ENCODE peak calls at places on chromosomes 4 and X, in nine cellular contexts. T, Q, B, Z, F, X, J, K and I are unnamed samples.

GRCh38 chr4:101218346-101218745 is 129.0 kb downstream of the PPP3CA start:
- DNase-seq in K (no peak), T (no peak), B (no peak), Q (no peak), X (peak; percentile 50), Z (no peak), F (no peak), J (no peak), I (no peak)

GRCh38 chr4:15690020-15690809 is 8.6 kb downstream of the FAM200B start:
- DNase-seq in Q (peak; percentile 57), T (no peak), X (peak; percentile 92), J (no peak), B (no peak), K (no peak), F (no peak), Z (peak; percentile 93), I (no peak)

GRCh38 chr4:742742-743311 is 37.2 kb downstream of the PCGF3 start:
- DNase-seq in Z (peak; percentile 42), B (peak; percentile 65), X (peak; percentile 78), Q (peak; percentile 13), K (no peak), J (peak; percentile 67), T (peak; percentile 76), F (peak; percentile 94), I (no peak)

GRCh38 chr4:159048166-159048886 is 54.6 kb upstream of the RAPGEF2 start:
- DNase-seq in F (no peak), Q (no peak), B (no peak), T (peak; percentile 64), K (no peak), X (peak; percentile 85), Z (peak; percentile 79), J (peak; percentile 81), I (no peak)

GRCh38 chr4:139767585-139767984 is 102.0 kb downstream of the MGST2 start:
- DNase-seq in K (no peak), Q (no peak), B (no peak), T (no peak), Z (no peak), X (no peak), J (no peak), F (no peak), I (no peak)

GRCh38 chr4:1960170-1960825 is 48.5 kb downstream of the NELFA start:
- DNase-seq in Q (no peak), K (no peak), X (peak; percentile 46), J (no peak), F (no peak), B (no peak), Z (peak; percentile 33), T (no peak), I (no peak)

GRCh38 chrX:30935985-30936384 is 46.9 kb upstream of the TAB3 start:
- DNase-seq in Q (peak; percentile 10), T (peak; percentile 3), K (no peak), B (no peak), Z (peak; percentile 3), X (peak; percentile 44), J (no peak), F (no peak), I (no peak)

GRCh38 chr4:104728380-104729122 is 233.9 kb upstream of the CXXC4 start:
- DNase-seq in X (peak; percentile 60), J (no peak), F (no peak), K (no peak), B (no peak), Z (peak; percentile 83), T (no peak), Q (peak; percentile 83), I (no peak)

GRCh38 chr4:78165758-78166157 is 108.6 kb downstream of the FRAS1 start:
- DNase-seq in Q (no peak), K (no peak), J (no peak), F (no peak), T (no peak), X (no peak), Z (no peak), B (no peak), I (no peak)

DNA sequence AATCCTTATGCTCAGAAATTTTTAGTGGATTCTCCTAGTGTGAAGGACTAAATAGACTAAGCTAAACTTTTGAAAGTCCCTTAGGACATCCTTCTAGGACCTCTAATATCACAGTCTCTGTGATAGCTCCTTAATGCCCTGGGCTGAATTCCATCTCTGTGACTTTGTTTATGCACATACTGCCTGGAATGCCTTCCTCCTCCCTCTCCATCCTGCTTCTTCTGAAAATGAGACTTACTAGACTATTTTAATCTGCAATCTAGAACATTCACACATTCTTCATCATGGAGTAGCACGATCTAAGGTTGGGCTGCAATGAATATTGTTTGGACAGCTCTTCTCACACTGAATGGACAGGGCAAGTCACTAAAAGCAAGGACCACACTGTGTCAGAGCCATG is 65.0 kb upstream of the MSX1 start:
- DNase-seq in B (no peak), Z (no peak), J (no peak), T (no peak), K (no peak), F (no peak), Q (no peak), X (peak; percentile 30), I (no peak)
- H3K9me3 ChIP-seq in B (no peaks in the 10 kb centered on the region), Z (no peaks in the 10 kb centered on the region), J (no peaks in the 10 kb centered on the region), T (peaks cover 2% of the 10 kb centered on the region), K (no peaks in the 10 kb centered on the region), F (peaks cover 6% of the 10 kb centered on the region), Q (no peaks in the 10 kb centered on the region), X (no peaks in the 10 kb centered on the region), I (peaks cover 5% of the 10 kb centered on the region)

GRCh38 chrX:11757729-11758399 is at the start of gene MSL3:
- DNase-seq in K (no peak), Q (no peak), B (peak; percentile 49), T (peak; percentile 67), Z (peak; percentile 61), X (peak; percentile 86), J (no peak), F (peak; percentile 57), I (peak; percentile 81)

GRCh38 chrX:11759172-11759460 is 1.1 kb downstream of the MSL3 start:
- DNase-seq in J (no peak), Z (no peak), X (no peak), Q (no peak), F (peak; percentile 51), K (no peak), T (no peak), B (no peak), I (no peak)

GRCh38 chrX:11758400-11759171 is 549 bp downstream of the MSL3 start:
- DNase-seq in Z (peak; percentile 73), F (peak; percentile 84), T (peak; percentile 89), K (peak; percentile 17), X (peak; percentile 89), B (peak; percentile 83), J (peak; percentile 82), Q (peak; percentile 45), I (peak; percentile 29)

GRCh38 chrX:11759461-11760311 is 1.6 kb downstream of the MSL3 start:
- DNase-seq in B (peak; percentile 73), Q (peak; percentile 70), F (no peak), J (peak; percentile 89), Z (peak; percentile 90), K (peak; percentile 31), T (peak; percentile 50), X (peak; percentile 93), I (peak; percentile 92)

GRCh38 chrX:11760958-11761357 is 2.9 kb downstream of the MSL3 start:
- DNase-seq in B (no peak), T (no peak), Q (no peak), J (no peak), X (no peak), Z (no peak), K (no peak), F (no peak), I (no peak)
- H3K4me3 ChIP-seq in B (peak overlapping the region; percentile 82), T (peak overlapping the region; percentile 80), Q (no peak overlapping the region), J (no peak overlapping the region), X (peak overlapping the region; percentile 86), Z (no peak overlapping the region), K (no peak overlapping the region), F (no peak overlapping the region), I (no peak overlapping the region)

DNA sequence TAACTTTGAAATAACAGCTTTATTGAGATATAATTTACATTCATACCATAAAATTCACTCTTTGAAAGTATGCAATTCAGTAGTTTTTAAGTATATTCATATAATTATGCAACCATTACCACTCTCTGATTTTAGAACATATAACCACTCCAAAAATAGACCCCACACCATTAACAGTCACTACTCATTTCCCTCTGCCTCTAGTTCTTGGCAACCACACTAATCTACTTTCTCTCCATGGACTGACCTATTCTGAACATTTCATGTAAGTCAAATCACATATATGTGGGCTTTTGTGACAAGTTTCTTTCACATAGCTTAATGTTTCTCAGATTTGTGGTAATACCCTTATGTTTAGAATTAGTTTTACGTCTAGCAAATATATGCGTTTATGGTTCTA is 19.5 kb upstream of the GLRA3 start:
- DNase-seq in Q (no peak), F (no peak), K (no peak), B (no peak), X (no peak), T (no peak), J (no peak), Z (no peak), I (no peak)
- H3K9me3 ChIP-seq in Q (no peaks in the 10 kb centered on the region), F (peaks cover 4% of the 10 kb centered on the region), K (no peaks in the 10 kb centered on the region), B (no peaks in the 10 kb centered on the region), X (no peaks in the 10 kb centered on the region), T (peaks cover 11% of the 10 kb centered on the region), J (peaks cover 5% of the 10 kb centered on the region), Z (peaks cover 4% of the 10 kb centered on the region), I (no peaks in the 10 kb centered on the region)

GRCh38 chr4:185638093-185638492 is 102.8 kb upstream of the PDLIM3 start:
- DNase-seq in B (no peak), X (no peak), Z (no peak), Q (no peak), J (no peak), F (no peak), K (no peak), T (no peak), I (no peak)
- H3K4me3 ChIP-seq in B (no peak overlapping the region), X (no peak overlapping the region), Z (no peak overlapping the region), Q (no peak overlapping the region), J (no peak overlapping the region), F (no peak overlapping the region), K (no peak overlapping the region), T (no peak overlapping the region), I (peak overlapping the region; percentile 52)

GRCh38 chr4:33650036-33650435 is 2594.3 kb downstream of the ARAP2 start:
- DNase-seq in K (no peak), Z (no peak), F (no peak), J (no peak), Q (no peak), T (no peak), B (no peak), X (no peak), I (no peak)
- H3K9me3 ChIP-seq in K (no peaks in the 10 kb centered on the region), Z (no peaks in the 10 kb centered on the region), F (no peaks in the 10 kb centered on the region), J (no peaks in the 10 kb centered on the region), Q (no peaks in the 10 kb centered on the region), T (peaks cover 3% of the 10 kb centered on the region), B (no peaks in the 10 kb centered on the region), X (no peaks in the 10 kb centered on the region), I (no peaks in the 10 kb centered on the region)